ENCODE peak calls at places on chromosomes 1 and 21, in eight cellular contexts. N is naive thymus-derived CD4-positive, alpha-beta T cell; O is astrocyte of the spinal cord; F is kidney epithelial cell; I is dorsolateral prefrontal cortex; S is A549; A is HAP-1; B is SJSA1. Y is an unnamed sample.

GRCh38 chr1:17465186-17465585 is 25.7 kb upstream of the RCC2 start:
- DNase-seq in A (peak; percentile 79), F (no peak), I (no peak), O (no peak), B (no peak), N (no peak), S (no peak), Y (no peak)

GRCh38 chr1:6102227-6102845 is 56.6 kb downstream of the KCNAB2 start:
- DNase-seq in S (no peak), B (no peak), I (no peak), A (no peak), O (no peak), N (no peak), F (no peak), Y (no peak)

GRCh38 chr1:241356519-241357365 is at the start of gene RGS7:
- DNase-seq in A (peak; percentile 45), F (no peak), I (peak; percentile 70), N (no peak), B (peak; percentile 34), O (peak; percentile 53), S (peak; percentile 19), Y (no peak)

GRCh38 chr1:56816909-56817308 is 2.3 kb downstream of the FYB2 start:
- DNase-seq in F (no peak), I (no peak), A (no peak), N (no peak), B (no peak), S (no peak), O (no peak), Y (no peak)

GRCh38 chr21:32483293-32483595 is 70.7 kb downstream of the EVA1C start:
- DNase-seq in F (no peak), N (no peak), B (no peak), O (no peak), S (no peak), I (no peak), A (no peak), Y (no peak)

GRCh38 chr1:179447489-179447888 is 81.7 kb downstream of the AXDND1 start:
- DNase-seq in S (peak; percentile 44), F (no peak), B (no peak), A (no peak), I (no peak), O (no peak), N (peak; percentile 13), Y (no peak)

GRCh38 chr1:96238426-96238825 is 483.2 kb upstream of the PTBP2 start:
- DNase-seq in N (no peak), I (no peak), B (no peak), O (no peak), S (no peak), A (no peak), F (no peak), Y (no peak)

GRCh38 chr1:230752407-230752806 is 5.2 kb downstream of the CAPN9 start:
- DNase-seq in N (no peak), O (no peak), A (no peak), I (peak; percentile 84), F (no peak), S (no peak), B (no peak), Y (no peak)

GRCh38 chr1:100038401-100039306 is 68.9 kb downstream of the SLC35A3 start:
- DNase-seq in O (peak; percentile 74), S (peak; percentile 45), F (no peak), I (peak; percentile 62), A (peak; percentile 16), N (peak; percentile 91), B (peak; percentile 62), Y (peak; percentile 57)

GRCh38 chr21:29130234-29130993 is at the start of gene MAP3K7CL:
- DNase-seq in I (no peak), F (peak; percentile 99), B (peak; percentile 88), N (no peak), S (no peak), O (peak; percentile 100), A (no peak), Y (no peak)

GRCh38 chr1:54553781-54554313 is 5.8 kb downstream of the ACOT11 start:
- DNase-seq in O (no peak), F (no peak), B (no peak), N (no peak), A (no peak), I (no peak), S (no peak), Y (no peak)

GRCh38 chr1:66090863-66091457 is 298.3 kb downstream of the PDE4B start:
- DNase-seq in N (peak; percentile 49), A (no peak), F (no peak), S (no peak), I (no peak), O (peak; percentile 68), B (no peak), Y (no peak)

GRCh38 chr1:178057863-178058576 is 35.9 kb upstream of the RASAL2 start:
- DNase-seq in A (no peak), F (no peak), N (no peak), I (peak; percentile 48), S (no peak), O (peak; percentile 85), B (peak; percentile 85), Y (no peak)

GRCh38 chr1:9198538-9199361 is 35.8 kb upstream of the H6PD start:
- DNase-seq in A (no peak), I (no peak), N (no peak), S (no peak), F (no peak), O (peak; percentile 50), B (no peak), Y (no peak)

GRCh38 chr1:173888749-173889148 is 20.6 kb downstream of the ZBTB37 start:
- DNase-seq in A (no peak), N (no peak), F (no peak), O (no peak), B (no peak), I (no peak), S (no peak), Y (no peak)

GRCh38 chr21:45413922-45414321 is 9.0 kb downstream of the COL18A1 start:
- DNase-seq in B (no peak), O (no peak), A (no peak), I (no peak), N (no peak), S (no peak), F (no peak), Y (no peak)

GRCh38 chr21:22670148-22670547 is 1671.9 kb downstream of the NCAM2 start:
- DNase-seq in I (no peak), N (no peak), F (no peak), A (no peak), B (no peak), O (no peak), S (no peak), Y (no peak)

GRCh38 chr1:72557446-72558049 is 275.2 kb upstream of the NEGR1 start:
- DNase-seq in N (no peak), O (peak; percentile 17), A (no peak), B (no peak), F (no peak), I (no peak), S (no peak), Y (no peak)

GRCh38 chr1:27106561-27107323 is 48.2 kb downstream of the SLC9A1 start:
- DNase-seq in B (no peak), I (no peak), S (no peak), N (no peak), F (no peak), O (no peak), A (no peak), Y (no peak)

GRCh38 chr1:54894271-54894670 is 7.3 kb upstream of the DHCR24 start:
- DNase-seq in F (no peak), O (no peak), S (no peak), N (no peak), A (no peak), I (no peak), B (no peak), Y (no peak)

GRCh38 chr1:198121058-198121829 is 35.6 kb upstream of the NEK7 start:
- DNase-seq in F (no peak), N (no peak), A (no peak), B (peak; percentile 25), I (no peak), S (peak; percentile 87), O (peak; percentile 90), Y (no peak)

GRCh38 chr1:194004146-194004545 is 817.7 kb upstream of the B3GALT2 start:
- DNase-seq in N (no peak), A (peak; percentile 11), I (no peak), F (no peak), S (no peak), B (no peak), O (peak; percentile 30), Y (no peak)

DNA sequence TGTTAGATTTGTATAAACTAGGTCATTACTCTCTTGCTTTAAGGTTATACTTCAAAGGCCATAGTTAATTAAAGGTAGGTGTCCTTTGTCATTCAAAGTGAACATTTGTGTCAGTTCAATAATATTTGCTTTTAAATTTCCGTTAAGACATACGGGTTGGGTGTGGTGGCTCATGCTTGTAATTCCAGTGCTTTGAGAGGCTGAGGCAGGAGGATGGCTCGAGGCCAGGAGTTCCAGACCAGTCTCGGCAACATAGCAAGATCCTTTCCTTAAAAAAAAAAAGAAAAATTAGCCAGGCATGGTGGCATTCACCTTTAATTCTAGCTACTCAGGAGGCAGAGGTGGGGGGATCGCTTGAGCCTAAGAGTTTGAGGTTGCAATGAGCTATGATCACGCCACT is 80.4 kb downstream of the KIF26B start:
- DNase-seq in A (no peak), F (no peak), O (peak; percentile 13), I (no peak), B (peak; percentile 69), S (no peak), N (no peak), Y (no peak)
- H3K4me3 ChIP-seq in A (no peak overlapping the region), F (no peak overlapping the region), O (no peak overlapping the region), I (no peak overlapping the region), B (no peak overlapping the region), S (no peak overlapping the region), N (no peak overlapping the region), Y (no peak overlapping the region)

GRCh38 chr1:206664740-206665139 is 20.0 kb upstream of the MAPKAPK2 start:
- DNase-seq in O (no peak), F (no peak), N (no peak), S (no peak), A (no peak), I (no peak), B (no peak), Y (no peak)
- H3K4me3 ChIP-seq in O (no peak overlapping the region), F (no peak overlapping the region), N (no peak overlapping the region), S (no peak overlapping the region), A (no peak overlapping the region), I (no peak overlapping the region), B (no peak overlapping the region), Y (no peak overlapping the region)

DNA sequence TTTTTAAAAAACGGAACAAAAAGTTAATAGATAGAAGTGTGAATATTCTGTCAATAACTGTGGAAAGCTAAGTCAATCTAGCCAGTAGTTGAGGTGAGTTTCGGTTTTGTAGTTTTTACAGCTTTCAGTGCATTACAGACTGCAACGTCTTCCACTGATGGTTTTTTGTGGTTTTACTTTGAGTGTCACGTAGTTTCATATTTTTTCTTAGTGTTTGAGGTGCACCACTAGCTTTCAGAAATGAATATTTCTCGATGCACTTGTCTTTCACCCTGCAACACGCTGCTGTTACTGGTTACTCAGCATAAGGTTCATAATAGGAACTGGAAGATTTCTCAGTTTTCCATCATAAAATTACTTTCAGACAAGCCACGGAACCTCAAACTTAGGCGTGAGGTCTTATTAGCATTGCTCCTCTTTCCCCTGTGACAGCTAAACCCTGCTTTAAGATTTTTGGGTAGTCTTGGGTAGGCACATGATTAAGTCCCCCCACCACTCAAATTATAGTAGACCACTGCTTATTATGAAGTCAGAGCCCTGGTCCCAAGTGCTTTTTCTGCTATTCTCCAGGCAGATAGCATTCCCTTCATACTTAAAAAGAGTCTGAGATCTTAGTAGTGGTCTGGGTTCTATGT is 1412.7 kb downstream of the KCNT2 start:
- DNase-seq in N (no peak), I (no peak), B (no peak), O (no peak), A (no peak), S (no peak), F (no peak), Y (no peak)
- H3K4me3 ChIP-seq in N (peak overlapping the region; percentile 13), I (no peak overlapping the region), B (no peak overlapping the region), O (no peak overlapping the region), A (no peak overlapping the region), S (peak overlapping the region; percentile 15), F (no peak overlapping the region), Y (peak overlapping the region; percentile 27)

GRCh38 chr1:23424171-23424959 is at the start of gene TCEA3:
- DNase-seq in S (no peak), I (no peak), F (no peak), B (no peak), A (no peak), O (no peak), N (peak; percentile 54), Y (no peak)
- H3K4me3 ChIP-seq in S (no peak within 1 kb of the TSS), I (peak within 1 kb of the TSS; percentile 55), F (peak within 1 kb of the TSS; percentile 15), B (no peak within 1 kb of the TSS), A (no peak within 1 kb of the TSS), O (peak within 1 kb of the TSS; percentile 28), N (peak within 1 kb of the TSS; percentile 59), Y (peak within 1 kb of the TSS; percentile 68)